ENCODE peak calls at places on chromosomes 7 and 10, in nine cellular contexts. F is small intestine, R is progenitor cell of endocrine pancreas, B is midbrain, I is right lobe of liver, P is osteoblast, S is AG04450, H is aorta, D is right cardiac atrium. J is an unnamed sample.

GRCh38 chr10:132579027-132579859 is 41.7 kb downstream of the INPP5A start:
- DNase-seq in I (no peak), F (no peak), P (no peak), H (peak; percentile 77), R (no peak), B (no peak), D (no peak), S (no peak), J (no peak)

GRCh38 chr10:6737080-6737641 is 157.1 kb upstream of the PRKCQ start:
- DNase-seq in F (no peak), S (no peak), P (no peak), R (no peak), B (no peak), D (no peak), I (no peak), H (no peak), J (no peak)

GRCh38 chr7:49766966-49767365 is 6.5 kb upstream of the VWC2 start:
- DNase-seq in R (no peak), F (no peak), S (no peak), D (no peak), I (no peak), B (no peak), P (no peak), H (no peak), J (no peak)

GRCh38 chr7:108570146-108570755 is 577 bp downstream of the DNAJB9 start:
- DNase-seq in S (no peak), F (peak; percentile 76), I (peak; percentile 52), B (peak; percentile 19), H (no peak), D (peak; percentile 54), P (peak; percentile 45), R (no peak), J (no peak)

GRCh38 chr10:58239561-58240169 is 28.0 kb downstream of the IPMK start:
- DNase-seq in B (no peak), F (no peak), D (no peak), I (no peak), S (no peak), P (peak; percentile 74), H (no peak), R (no peak), J (no peak)

GRCh38 chr10:33145451-33146188 is 187.6 kb upstream of the ITGB1 start:
- DNase-seq in S (no peak), H (no peak), F (no peak), D (no peak), B (peak; percentile 4), P (no peak), I (peak; percentile 51), R (no peak), J (no peak)

GRCh38 chr10:3782456-3783312 is 2.3 kb downstream of the KLF6 start:
- DNase-seq in H (peak; percentile 82), B (peak; percentile 76), F (peak; percentile 94), I (peak; percentile 68), R (no peak), P (peak; percentile 94), D (peak; percentile 82), S (peak; percentile 88), J (peak; percentile 74)

GRCh38 chr10:34916368-34916767 is 101.3 kb upstream of the PARD3 start:
- DNase-seq in D (no peak), F (no peak), R (no peak), P (peak; percentile 91), S (peak; percentile 78), H (no peak), B (no peak), I (no peak), J (no peak)

GRCh38 chr7:29003703-29004102 is 45.6 kb upstream of the TRIL start:
- DNase-seq in D (no peak), B (no peak), F (no peak), I (no peak), H (no peak), S (no peak), P (no peak), R (no peak), J (no peak)

GRCh38 chr7:98821348-98821747 is 48.5 kb downstream of the TMEM130 start:
- DNase-seq in H (no peak), D (no peak), S (no peak), I (no peak), B (no peak), F (no peak), P (no peak), R (no peak), J (no peak)

GRCh38 chr7:148590533-148590932 is at the start of gene C7orf33:
- DNase-seq in P (no peak), R (no peak), I (no peak), S (no peak), H (no peak), B (no peak), D (no peak), F (no peak), J (no peak)

GRCh38 chr10:127976286-127976685 is 69.4 kb downstream of the PTPRE start:
- DNase-seq in P (no peak), F (no peak), S (no peak), H (no peak), B (no peak), I (peak; percentile 5), D (no peak), R (no peak), J (no peak)

GRCh38 chr7:17152698-17153097 is 145.8 kb upstream of the AHR start:
- DNase-seq in B (no peak), H (no peak), F (no peak), P (no peak), D (no peak), S (no peak), I (no peak), R (no peak), J (no peak)

GRCh38 chr7:91263359-91264082 is 712 bp upstream of the FZD1 start:
- DNase-seq in R (peak; percentile 21), D (peak; percentile 80), P (peak; percentile 88), B (peak; percentile 47), H (peak; percentile 88), F (peak; percentile 20), I (peak; percentile 51), S (no peak), J (no peak)

GRCh38 chr7:157641866-157642265 is 305.1 kb downstream of the DNAJB6 start:
- DNase-seq in H (no peak), F (no peak), D (no peak), I (no peak), S (no peak), B (no peak), R (no peak), P (peak; percentile 9), J (no peak)

J was measured in smooth muscle cell of the brain vasculature.